ENCODE peak calls at places on chromosomes 1 and 21, in five cellular contexts. G, U, O, F and Y are unnamed samples.

GRCh38 chr1:154342836-154343472 is 17.6 kb downstream of the ATP8B2 start:
- DNase-seq in O (no peak), F (no peak), U (no peak), G (peak; percentile 47), Y (no peak)

GRCh38 chr1:244802041-244802440 is 33.4 kb upstream of the COX20 start:
- DNase-seq in G (peak; percentile 29), F (no peak), O (no peak), U (no peak), Y (no peak)

GRCh38 chr1:2344744-2345296 is 46.5 kb downstream of the MORN1 start:
- DNase-seq in O (peak; percentile 17), U (no peak), G (no peak), F (peak; percentile 11), Y (no peak)

GRCh38 chr1:112849967-112850641 is 105.9 kb downstream of the SLC16A1 start:
- DNase-seq in G (no peak), F (no peak), U (no peak), O (no peak), Y (peak; percentile 65)

GRCh38 chr1:243748706-243749283 is 101.2 kb downstream of the AKT3 start:
- DNase-seq in O (no peak), F (no peak), G (no peak), U (no peak), Y (peak; percentile 86)

GRCh38 chr1:22689505-22689904 is 21.1 kb upstream of the EPHB2 start:
- DNase-seq in G (no peak), F (no peak), U (no peak), O (no peak), Y (no peak)

GRCh38 chr1:186807162-186807561 is 21.6 kb upstream of the PLA2G4A start:
- DNase-seq in G (no peak), O (no peak), F (no peak), U (no peak), Y (no peak)

GRCh38 chr1:208161656-208162375 is 82.4 kb downstream of the PLXNA2 start:
- DNase-seq in F (no peak), G (no peak), U (no peak), O (no peak), Y (no peak)

GRCh38 chr1:1778827-1779675 is 781 bp upstream of the NADK start:
- DNase-seq in O (peak; percentile 75), U (peak; percentile 93), F (peak; percentile 80), G (peak; percentile 92), Y (peak; percentile 91)

GRCh38 chr1:117312453-117313138 is 54.7 kb upstream of the MAN1A2 start:
- DNase-seq in G (no peak), F (no peak), U (no peak), O (no peak), Y (peak; percentile 47)

GRCh38 chr1:112172294-112172882 is 182.9 kb upstream of the KCND3 start:
- DNase-seq in G (no peak), U (peak; percentile 18), O (peak; percentile 35), F (peak; percentile 22), Y (peak; percentile 86)

GRCh38 chr1:186059752-186060151 is 315.3 kb downstream of the TPR start:
- DNase-seq in F (no peak), G (no peak), O (no peak), U (no peak), Y (no peak)

GRCh38 chr1:109996476-109996875 is 11.9 kb downstream of the AHCYL1 start:
- DNase-seq in G (no peak), U (no peak), F (no peak), O (no peak), Y (no peak)

GRCh38 chr1:161021168-161021958 is 411 bp upstream of the F11R start:
- DNase-seq in F (peak; percentile 79), G (peak; percentile 98), O (peak; percentile 57), U (peak; percentile 98), Y (peak; percentile 99)

GRCh38 chr1:212606734-212607205 is 1.8 kb upstream of the ATF3 start:
- DNase-seq in U (peak; percentile 87), O (peak; percentile 40), G (peak; percentile 89), F (peak; percentile 31), Y (peak; percentile 48)

GRCh38 chr1:6889875-6890480 is 104.7 kb downstream of the CAMTA1 start:
- DNase-seq in O (peak; percentile 48), U (peak; percentile 69), G (peak; percentile 65), F (no peak), Y (peak; percentile 81)

GRCh38 chr21:46639489-46640386 is 4.3 kb downstream of the PRMT2 start:
- DNase-seq in U (no peak), F (no peak), O (no peak), G (no peak), Y (peak; percentile 33)

GRCh38 chr1:43704838-43705237 is 2.5 kb upstream of the ST3GAL3 start:
- DNase-seq in F (no peak), U (no peak), O (no peak), G (no peak), Y (peak; percentile 17)

GRCh38 chr1:181779343-181779742 is 282.2 kb downstream of the ZNF648 start:
- DNase-seq in U (no peak), G (no peak), F (no peak), O (no peak), Y (peak; percentile 10)

GRCh38 chr1:93758842-93759515 is 77.3 kb upstream of the BCAR3 start:
- DNase-seq in G (no peak), U (no peak), O (no peak), F (no peak), Y (no peak)

GRCh38 chr1:21899972-21900371 is 37.1 kb downstream of the HSPG2 start:
- DNase-seq in F (peak; percentile 44), O (no peak), U (no peak), G (no peak), Y (no peak)

GRCh38 chr1:93909146-93910050 is at the start of gene GCLM:
- DNase-seq in G (peak; percentile 94), F (peak; percentile 92), O (peak; percentile 87), U (peak; percentile 93), Y (peak; percentile 90)

GRCh38 chr21:45550552-45551210 is 8.4 kb upstream of the SLC19A1 start:
- DNase-seq in G (no peak), F (peak; percentile 32), O (no peak), U (no peak), Y (no peak)

GRCh38 chr1:149915429-149916192 is 2.0 kb downstream of the SV2A start:
- DNase-seq in O (no peak), G (no peak), U (no peak), F (no peak), Y (no peak)

GRCh38 chr1:58266242-58266641 is 280.3 kb downstream of the OMA1 start:
- DNase-seq in U (no peak), F (no peak), O (no peak), G (no peak), Y (no peak)

GRCh38 chr1:46442317-46443161 is 47.1 kb upstream of the DMBX1 start:
- DNase-seq in G (peak; percentile 75), F (peak; percentile 66), O (peak; percentile 64), U (peak; percentile 89), Y (peak; percentile 99)

GRCh38 chr1:21942464-21942863 is 5.4 kb upstream of the HSPG2 start:
- DNase-seq in G (no peak), F (no peak), U (no peak), O (no peak), Y (no peak)

GRCh38 chr1:15246960-15247614 is at the start of gene FHAD1:
- DNase-seq in O (no peak), U (peak; percentile 65), G (peak; percentile 78), F (peak; percentile 32), Y (peak; percentile 84)

GRCh38 chr21:33057385-33057940 is 12.5 kb upstream of the OLIG1 start:
- DNase-seq in O (no peak), G (no peak), U (no peak), F (no peak), Y (no peak)
- H3K27me3 ChIP-seq in O (no peaks in the 10 kb centered on the region), G (peaks cover 65% of the 10 kb centered on the region), U (no peaks in the 10 kb centered on the region), F (peaks cover 42% of the 10 kb centered on the region), Y (no peaks in the 10 kb centered on the region)

DNA sequence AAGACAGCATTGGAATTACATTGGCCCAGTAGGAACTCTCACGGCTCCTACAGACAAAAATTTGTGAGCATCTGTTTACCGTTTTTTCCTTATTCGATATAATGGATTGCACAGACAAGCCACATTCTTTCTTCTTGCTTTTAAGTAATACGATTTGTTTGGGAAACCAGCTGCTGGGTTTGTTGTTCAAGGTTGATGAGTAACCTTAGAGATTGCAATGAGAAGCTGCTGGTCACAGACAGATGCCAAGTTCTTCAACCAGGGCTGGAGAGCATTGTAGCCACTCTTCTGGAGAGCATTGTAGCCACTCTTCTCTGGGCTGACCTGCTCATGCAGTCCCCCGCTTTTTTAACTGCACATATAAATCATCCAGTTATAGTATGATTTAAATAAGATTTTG is 1.4 kb upstream of the MIA3 start:
- DNase-seq in U (no peak), F (no peak), O (no peak), G (no peak), Y (no peak)
- H3K4me3 ChIP-seq in U (no peak overlapping the region), F (no peak overlapping the region), O (no peak overlapping the region), G (no peak overlapping the region), Y (peak overlapping the region; percentile 89)

GRCh38 chr1:165869343-165869742 is 41.9 kb downstream of the UCK2 start:
- DNase-seq in G (no peak), U (no peak), F (no peak), O (no peak), Y (peak; percentile 27)
- TF ChIP-seq CTCF in G (no peak), U (no peak), F (no peak), O (no peak), Y (no peak)

GRCh38 chr1:205045146-205045545 is 2.1 kb downstream of the CNTN2 start:
- DNase-seq in G (no peak), O (no peak), F (no peak), U (no peak), Y (no peak)

GRCh38 chr1:205049479-205049878 is 6.5 kb downstream of the CNTN2 start:
- DNase-seq in G (no peak), O (no peak), U (no peak), F (no peak), Y (no peak)

GRCh38 chr1:205046870-205047269 is 3.9 kb downstream of the CNTN2 start:
- DNase-seq in G (no peak), O (no peak), F (no peak), U (no peak), Y (no peak)

GRCh38 chr1:205047764-205048231 is 4.8 kb downstream of the CNTN2 start:
- DNase-seq in G (no peak), O (no peak), U (no peak), F (no peak), Y (no peak)

DNA sequence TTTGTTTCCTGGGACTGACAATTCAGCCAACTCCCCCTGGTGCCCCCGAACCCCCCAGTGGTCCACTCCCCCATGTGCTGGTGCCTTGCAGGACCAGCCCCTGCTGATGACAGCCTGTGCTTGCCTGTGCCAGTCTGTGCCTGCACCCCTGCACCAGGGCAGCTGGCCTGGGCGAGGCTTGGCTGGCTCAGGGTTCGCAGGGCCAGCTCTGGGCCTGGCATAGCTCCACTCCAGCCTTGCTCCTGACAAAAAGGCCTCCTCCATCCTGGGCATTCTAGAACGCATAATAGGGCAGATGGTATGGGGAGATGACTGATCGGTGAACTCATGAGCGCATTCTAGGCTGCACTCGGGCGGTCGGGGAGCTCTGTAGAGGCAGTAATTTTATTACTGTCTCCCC is 5.4 kb downstream of the CNTN2 start:
- DNase-seq in O (no peak), U (no peak), F (no peak), G (no peak), Y (no peak)
- H3K27me3 ChIP-seq in O (no peaks in the 10 kb centered on the region), U (peaks cover 14% of the 10 kb centered on the region), F (peaks cover 86% of the 10 kb centered on the region), G (peaks cover 78% of the 10 kb centered on the region), Y (peaks cover 8% of the 10 kb centered on the region)